ENCODE peak calls at places on chromosomes 11 and 22, in nine cellular contexts. L is fibroblast of the aortic adventitia; T is H9; C is IMR-90; S is glutamatergic neuron; K is CD8-positive, alpha-beta T cell; F is GM12865; D is kidney epithelial cell; E is epithelial cell of proximal tubule. U is an unnamed sample.

GRCh38 chr11:71252782-71253730 is 679 bp upstream of the SHANK2 start:
- DNase-seq in C (peak), S (no peak), L (peak), F (no peak), E (peak), T (peak), K (no peak), D (peak), U (no peak)

GRCh38 chr11:64268687-64269379 is 15.6 kb downstream of the BAD start:
- DNase-seq in S (peak), E (no peak), C (peak), F (peak), T (peak), L (peak), D (no peak), K (no peak), U (no peak)

GRCh38 chr11:3775761-3776406 is 21.5 kb downstream of the NUP98 start:
- DNase-seq in K (no peak), S (no peak), C (no peak), E (no peak), F (no peak), D (no peak), T (no peak), L (peak), U (no peak)

GRCh38 chr22:31540966-31541365 is 44.6 kb downstream of the SFI1 start:
- DNase-seq in D (no peak), L (no peak), F (no peak), T (no peak), C (no peak), K (no peak), E (no peak), S (no peak), U (no peak)

GRCh38 chr11:18804621-18805020 is 13.0 kb upstream of the PTPN5 start:
- DNase-seq in L (no peak), D (no peak), C (no peak), E (peak), T (no peak), S (no peak), F (no peak), K (no peak), U (no peak)

GRCh38 chr11:96235725-96236124 is 107.3 kb downstream of the MAML2 start:
- DNase-seq in F (peak), L (no peak), K (no peak), S (no peak), T (no peak), C (peak), D (no peak), E (no peak), U (no peak)

GRCh38 chr11:35352107-35352888 is 67.1 kb downstream of the SLC1A2 start:
- DNase-seq in E (no peak), S (no peak), T (no peak), D (no peak), C (peak), K (no peak), L (peak), F (no peak), U (no peak)

GRCh38 chr22:16932577-16932976 is 75.4 kb downstream of the GAB4 start:
- DNase-seq in L (no peak), D (no peak), K (no peak), S (no peak), T (no peak), F (no peak), E (no peak), C (no peak), U (no peak)

GRCh38 chr11:70077411-70078094 is 564 bp upstream of the ANO1 start:
- DNase-seq in T (no peak), E (no peak), L (no peak), C (no peak), K (no peak), F (no peak), S (no peak), D (no peak), U (no peak)

GRCh38 chr11:59186130-59186594 is 14.2 kb downstream of the DTX4 start:
- DNase-seq in F (peak), D (no peak), K (peak), C (no peak), S (peak), L (no peak), T (peak), E (no peak), U (peak)

GRCh38 chr11:69640260-69640994 is 529 bp upstream of the CCND1 start:
- DNase-seq in D (no peak), L (peak), T (peak), S (peak), K (no peak), C (no peak), F (no peak), E (no peak), U (no peak)

DNA sequence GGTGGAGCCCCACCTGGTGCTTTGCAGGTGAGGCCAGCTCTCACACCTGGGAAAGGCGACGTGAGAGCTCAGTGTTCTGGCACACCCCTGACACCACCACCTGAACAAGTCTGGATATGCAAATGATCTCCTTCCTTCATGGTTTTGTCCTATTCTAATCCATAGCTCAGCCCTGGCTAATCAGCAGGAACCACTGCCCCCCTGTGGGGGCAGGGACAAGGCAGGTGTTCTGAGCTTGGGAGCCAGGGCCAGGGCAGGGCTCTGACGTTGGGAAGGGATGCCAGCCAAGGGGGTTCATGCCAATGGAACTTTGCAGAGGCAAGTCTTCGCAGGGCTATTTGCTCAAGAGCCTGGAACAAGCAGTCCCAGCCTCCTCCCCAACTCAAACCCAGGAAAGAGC is 144.2 kb downstream of the TRIM29 start:
- DNase-seq in T (no peak), L (no peak), F (no peak), K (no peak), E (no peak), D (no peak), S (no peak), C (no peak), U (no peak)
- TF ChIP-seq CTCF in T (peak), L (no peak), F (no peak), K (no peak), E (no peak), D (no peak), S (no peak), C (no peak), U (no peak)

GRCh38 chr11:124938970-124939369 is 3.1 kb upstream of the HEPACAM start:
- DNase-seq in T (no peak), F (no peak), C (no peak), D (no peak), S (no peak), L (no peak), E (no peak), K (no peak), U (no peak)

GRCh38 chr11:124935548-124936514 is at the start of gene HEPACAM:
- DNase-seq in K (no peak), L (no peak), C (no peak), S (no peak), F (no peak), D (no peak), E (no peak), T (no peak), U (no peak)

GRCh38 chr11:124938206-124938765 is 2.4 kb upstream of the HEPACAM start:
- DNase-seq in C (peak), F (no peak), S (no peak), D (no peak), E (no peak), T (no peak), L (no peak), K (no peak), U (no peak)

GRCh38 chr11:124937336-124937935 is 1.6 kb upstream of the HEPACAM start:
- DNase-seq in S (no peak), F (no peak), L (no peak), C (no peak), E (no peak), D (no peak), T (no peak), K (no peak), U (no peak)

DNA sequence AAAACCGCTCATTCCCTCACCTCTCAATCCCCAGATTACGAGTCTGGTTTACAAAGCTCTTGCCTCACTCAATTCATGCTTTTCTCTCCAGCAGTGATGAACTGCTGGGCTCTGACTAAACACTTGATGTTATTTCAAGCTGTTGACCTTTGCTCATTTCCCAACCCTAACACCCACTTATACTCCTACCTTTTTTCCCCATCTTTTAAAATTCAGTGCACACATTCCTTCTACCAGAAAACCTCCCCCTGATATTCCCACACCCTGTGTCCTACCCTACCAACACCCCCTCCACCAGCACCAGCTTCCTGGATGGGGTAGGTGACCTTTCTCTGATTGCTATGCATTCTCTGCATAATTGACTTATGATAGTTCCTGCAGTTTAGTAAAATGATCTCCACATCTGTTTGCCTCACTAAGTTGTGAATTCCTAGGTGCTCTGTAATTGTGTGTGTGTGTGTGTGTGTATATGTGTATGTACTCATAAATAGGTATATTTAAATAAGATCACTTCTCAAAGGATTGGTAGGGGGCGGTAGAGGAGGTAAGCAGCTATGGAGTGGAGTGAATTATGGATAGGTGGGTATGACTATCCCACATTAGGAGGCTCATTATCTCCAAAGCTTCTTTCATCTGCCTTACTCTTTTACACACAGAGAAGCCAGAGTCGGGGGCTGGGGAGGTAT is 842 bp downstream of the HEPACAM start:
- DNase-seq in E (peak), T (no peak), D (peak), C (peak), S (no peak), L (peak), F (no peak), K (no peak), U (no peak)
- TF ChIP-seq CTCF in E (peak), T (peak), D (peak), C (peak), S (no peak), L (no peak), F (no peak), K (no peak), U (peak)

GRCh38 chr22:39308614-39309363 is 10.6 kb downstream of the RPL3 start:
- DNase-seq in L (peak), F (no peak), K (no peak), S (no peak), T (peak), E (no peak), D (no peak), C (peak), U (peak)
- TF ChIP-seq CTCF in L (peak), F (no peak), K (no peak), S (no peak), T (no peak), E (no peak), D (peak), C (peak), U (peak)

GRCh38 chr11:34148504-34149165 is 43.2 kb downstream of the NAT10 start:
- DNase-seq in F (no peak), E (no peak), C (no peak), S (peak), T (no peak), D (no peak), K (no peak), L (no peak), U (no peak)
- TF ChIP-seq CTCF in F (no peak), E (no peak), C (no peak), S (no peak), T (no peak), D (no peak), K (no peak), L (no peak), U (no peak)

DNA sequence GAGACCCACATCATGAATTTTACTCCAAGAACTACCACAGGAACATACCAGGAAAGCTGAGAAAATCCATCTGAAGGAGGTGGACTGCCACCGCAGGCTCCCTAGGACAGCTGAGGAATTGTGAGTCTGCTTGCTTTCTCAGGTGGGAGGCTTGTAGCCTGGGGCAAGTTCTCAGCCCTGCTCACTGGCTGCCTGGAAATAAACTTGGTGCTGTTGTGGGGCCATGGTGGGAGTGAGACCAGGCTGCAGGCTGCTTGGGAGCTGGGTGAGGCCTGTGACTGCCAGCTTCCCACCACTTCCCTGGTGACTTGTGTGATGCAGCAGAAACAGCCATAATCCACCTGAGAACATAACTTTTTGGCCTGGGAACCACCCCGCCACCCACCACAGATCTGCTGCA is 132.7 kb upstream of the RAG2 start:
- DNase-seq in E (no peak), S (no peak), D (no peak), K (no peak), T (no peak), F (no peak), C (no peak), L (no peak), U (no peak)
- TF ChIP-seq CTCF in E (no peak), S (no peak), D (no peak), K (no peak), T (no peak), F (no peak), C (no peak), L (no peak), U (no peak)

DNA sequence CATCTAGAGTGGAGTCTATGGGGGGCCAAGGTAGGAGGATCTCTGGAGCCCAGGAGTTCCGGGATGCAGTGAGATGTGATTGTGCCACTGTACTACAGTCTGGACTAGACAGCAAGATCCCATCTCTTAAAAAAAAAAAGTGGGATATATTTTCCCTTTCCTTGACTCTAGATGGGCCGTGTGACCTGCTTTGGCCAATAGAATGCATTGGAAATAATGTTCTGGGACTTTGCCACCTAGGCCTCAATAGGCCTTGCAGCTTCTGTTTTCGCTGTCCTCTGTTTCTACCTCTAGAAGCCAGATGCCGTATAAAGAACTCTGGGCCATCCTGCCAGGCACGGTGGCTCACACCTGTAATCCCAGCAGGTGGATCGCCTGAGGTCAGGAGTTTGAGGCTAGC is 3.6 kb downstream of the C11orf86 start:
- DNase-seq in C (no peak), L (no peak), D (no peak), K (no peak), F (no peak), T (no peak), E (no peak), S (no peak), U (no peak)
- TF ChIP-seq CTCF in C (no peak), L (no peak), D (no peak), K (no peak), F (no peak), T (no peak), E (no peak), S (no peak), U (no peak)

U was measured in osteocyte.